ENCODE peak calls at places on chromosomes 5 and 9, in eight cellular contexts. Z is stomach, Y is body of pancreas, C is WERI-Rb-1, N is Peyer's patch, S is upper lobe of right lung, O is tibial artery, T is iPS DF 6.9. P is an unnamed sample. For H3K27me3 and H3K36me3, the result is how much of the 10 kb centered on the place peaks cover.

GRCh38 chr5:111772456-111772855 is 15.5 kb upstream of the NREP start:
- DNase-seq in Z (no peak), Y (no peak), C (peak), N (no peak), S (no peak), O (no peak), T (no peak), P (peak)

GRCh38 chr9:20532584-20532983 is 89.7 kb downstream of the MLLT3 start:
- DNase-seq in Z (no peak), Y (no peak), C (no peak), N (no peak), S (no peak), O (no peak), T (no peak), P (no peak)

GRCh38 chr9:76419782-76420380 is 25.7 kb upstream of the RFK start:
- DNase-seq in Z (no peak), Y (peak), C (no peak), N (peak), S (no peak), O (no peak), T (no peak), P (peak)

GRCh38 chr5:142602720-142603245 is 83.1 kb downstream of the FGF1 start:
- DNase-seq in Z (no peak), Y (no peak), C (no peak), N (no peak), S (no peak), O (no peak), T (no peak), P (no peak)

GRCh38 chr5:61417345-61417744 is 85.3 kb downstream of the ZSWIM6 start:
- DNase-seq in Z (no peak), Y (no peak), C (no peak), N (no peak), S (no peak), O (no peak), T (no peak), P (no peak)

GRCh38 chr5:16812911-16813310 is 123.2 kb downstream of the MYO10 start:
- DNase-seq in Z (peak), Y (peak), C (no peak), N (no peak), S (no peak), O (no peak), T (no peak), P (peak)

GRCh38 chr5:93598997-93599371 is 16.0 kb downstream of the NR2F1 start:
- DNase-seq in Z (no peak), Y (no peak), C (no peak), N (no peak), S (no peak), O (no peak), T (no peak), P (peak)

GRCh38 chr5:156367602-156368001 is 40.6 kb downstream of the SGCD start:
- DNase-seq in Z (no peak), Y (no peak), C (no peak), N (no peak), S (no peak), O (peak), T (no peak), P (peak)

GRCh38 chr9:108416321-108416720 is 439.5 kb downstream of the ACTL7B start:
- DNase-seq in Z (no peak), Y (no peak), C (no peak), N (no peak), S (no peak), O (no peak), T (no peak), P (no peak)

GRCh38 chr9:16206560-16206959 is 653.7 kb downstream of the CCDC171 start:
- DNase-seq in Z (no peak), Y (no peak), C (no peak), N (no peak), S (no peak), O (no peak), T (no peak), P (no peak)

GRCh38 chr5:102832445-102832844 is 77.3 kb downstream of the PAM start:
- DNase-seq in Z (no peak), Y (no peak), C (no peak), N (no peak), S (no peak), O (no peak), T (no peak), P (no peak)

GRCh38 chr5:88394531-88395185 is 126.0 kb upstream of the TMEM161B start:
- DNase-seq in Z (no peak), Y (no peak), C (no peak), N (no peak), S (no peak), O (no peak), T (no peak), P (no peak)

GRCh38 chr5:38468202-38468656 is 88.2 kb downstream of the LIFR start:
- DNase-seq in Z (no peak), Y (no peak), C (no peak), N (no peak), S (no peak), O (peak), T (no peak), P (no peak)

GRCh38 chr9:117672397-117672796 is 31.8 kb upstream of the TLR4 start:
- DNase-seq in Z (no peak), Y (no peak), C (no peak), N (no peak), S (no peak), O (no peak), T (no peak), P (no peak)

GRCh38 chr5:30121092-30121491 is 1072.4 kb upstream of the CDH6 start:
- DNase-seq in Z (no peak), Y (no peak), C (no peak), N (no peak), S (no peak), O (no peak), T (no peak), P (no peak)

GRCh38 chr5:95070866-95071265 is 214.0 kb downstream of the MCTP1 start:
- DNase-seq in Z (no peak), Y (no peak), C (no peak), N (no peak), S (no peak), O (no peak), T (no peak), P (no peak)

GRCh38 chr9:114284316-114285060 is 38.4 kb upstream of the ORM1 start:
- DNase-seq in Z (no peak), Y (peak), C (peak), N (no peak), S (peak), O (no peak), T (no peak), P (no peak)

GRCh38 chr5:86137297-86137696 is 480.4 kb upstream of the COX7C start:
- DNase-seq in Z (no peak), Y (no peak), C (no peak), N (no peak), S (no peak), O (no peak), T (no peak), P (no peak)

GRCh38 chr5:61313960-61314681 is 17.9 kb upstream of the ZSWIM6 start:
- DNase-seq in Z (no peak), Y (no peak), C (no peak), N (no peak), S (no peak), O (peak), T (no peak), P (no peak)

GRCh38 chr5:9025942-9026341 is 519.9 kb downstream of the SEMA5A start:
- DNase-seq in Z (no peak), Y (no peak), C (no peak), N (no peak), S (no peak), O (no peak), T (no peak), P (no peak)

GRCh38 chr9:87885484-87886189 is 3.0 kb downstream of the SPATA31E1 start:
- DNase-seq in Z (no peak), Y (no peak), C (no peak), N (no peak), S (no peak), O (no peak), T (no peak), P (peak)

GRCh38 chr9:5626727-5627634 is 1.9 kb upstream of the RIC1 start:
- DNase-seq in Z (no peak), Y (peak), C (peak), N (no peak), S (no peak), O (peak), T (no peak), P (no peak)

GRCh38 chr9:117460743-117461142 is 45.9 kb upstream of the ASTN2 start:
- DNase-seq in Z (no peak), Y (no peak), C (no peak), N (no peak), S (no peak), O (no peak), T (no peak), P (no peak)

GRCh38 chr5:150295741-150296486 is 6.3 kb upstream of the CAMK2A start:
- DNase-seq in Z (no peak), Y (no peak), C (no peak), N (no peak), S (peak), O (no peak), T (no peak), P (peak)

GRCh38 chr9:20312732-20313131 is 309.6 kb downstream of the MLLT3 start:
- DNase-seq in Z (no peak), Y (no peak), C (no peak), N (no peak), S (no peak), O (no peak), T (no peak), P (no peak)

GRCh38 chr9:128625391-128626145 is 31.1 kb downstream of the DYNC2I2 start:
- DNase-seq in Z (no peak), Y (peak), C (peak), N (no peak), S (no peak), O (no peak), T (no peak), P (peak)

GRCh38 chr5:151128817-151129216 is 28.8 kb downstream of the ANXA6 start:
- DNase-seq in Z (no peak), Y (no peak), C (no peak), N (peak), S (no peak), O (no peak), T (no peak), P (no peak)

GRCh38 chr5:143188083-143188482 is 215.4 kb downstream of the NR3C1 start:
- DNase-seq in Z (no peak), Y (no peak), C (no peak), N (no peak), S (no peak), O (no peak), T (no peak), P (no peak)

GRCh38 chr5:55134053-55134722 is 25.8 kb upstream of the GPX8 start:
- DNase-seq in Z (no peak), Y (no peak), C (no peak), N (no peak), S (no peak), O (no peak), T (no peak), P (no peak)

GRCh38 chr9:77616191-77616590 is 31.9 kb downstream of the GNA14 start:
- DNase-seq in Z (no peak), Y (no peak), C (no peak), N (no peak), S (no peak), O (no peak), T (no peak), P (no peak)

GRCh38 chr9:70256123-70256551 is 2.6 kb upstream of the SMC5 start:
- DNase-seq in Z (no peak), Y (peak), C (no peak), N (no peak), S (no peak), O (no peak), T (no peak), P (no peak)

GRCh38 chr9:114487607-114488300 is 17.5 kb downstream of the WHRN start:
- DNase-seq in Z (peak), Y (peak), C (peak), N (peak), S (no peak), O (no peak), T (peak), P (peak)

GRCh38 chr5:151005975-151006576 is 14.3 kb upstream of the GPX3 start:
- DNase-seq in Z (peak), Y (peak), C (no peak), N (peak), S (peak), O (peak), T (no peak), P (no peak)

GRCh38 chr5:62256161-62257017 is 49.6 kb upstream of the KIF2A start:
- DNase-seq in Z (no peak), Y (peak), C (peak), N (no peak), S (no peak), O (no peak), T (no peak), P (no peak)

GRCh38 chr9:95880011-95880690 is 4.7 kb downstream of the ERCC6L2 start:
- DNase-seq in Z (no peak), Y (no peak), C (no peak), N (no peak), S (no peak), O (no peak), T (no peak), P (no peak)

GRCh38 chr5:5634817-5635216 is 212.3 kb downstream of the ICE1 start:
- DNase-seq in Z (no peak), Y (no peak), C (no peak), N (no peak), S (no peak), O (no peak), T (no peak), P (no peak)
- H3K27me3 ChIP-seq in Z (under half), Y (under half), C (under half), N (under half), S (under half), O (under half), T (under half), P (under half)

GRCh38 chr5:97906135-97906534 is 723.1 kb upstream of the RIOK2 start:
- DNase-seq in Z (no peak), Y (no peak), C (no peak), N (no peak), S (no peak), O (no peak), T (peak), P (peak)
- H3K4me3 ChIP-seq in Z (no peak), Y (no peak), C (no peak), N (no peak), S (no peak), O (no peak), T (no peak), P (no peak)

GRCh38 chr5:1516615-1517601 is 6.9 kb downstream of the LPCAT1 start:
- DNase-seq in Z (peak), Y (peak), C (peak), N (peak), S (peak), O (peak), T (no peak), P (peak)
- H3K36me3 ChIP-seq in Z (under half), Y (under half), C (half or more), N (under half), S (under half), O (under half), T (under half), P (under half)

DNA sequence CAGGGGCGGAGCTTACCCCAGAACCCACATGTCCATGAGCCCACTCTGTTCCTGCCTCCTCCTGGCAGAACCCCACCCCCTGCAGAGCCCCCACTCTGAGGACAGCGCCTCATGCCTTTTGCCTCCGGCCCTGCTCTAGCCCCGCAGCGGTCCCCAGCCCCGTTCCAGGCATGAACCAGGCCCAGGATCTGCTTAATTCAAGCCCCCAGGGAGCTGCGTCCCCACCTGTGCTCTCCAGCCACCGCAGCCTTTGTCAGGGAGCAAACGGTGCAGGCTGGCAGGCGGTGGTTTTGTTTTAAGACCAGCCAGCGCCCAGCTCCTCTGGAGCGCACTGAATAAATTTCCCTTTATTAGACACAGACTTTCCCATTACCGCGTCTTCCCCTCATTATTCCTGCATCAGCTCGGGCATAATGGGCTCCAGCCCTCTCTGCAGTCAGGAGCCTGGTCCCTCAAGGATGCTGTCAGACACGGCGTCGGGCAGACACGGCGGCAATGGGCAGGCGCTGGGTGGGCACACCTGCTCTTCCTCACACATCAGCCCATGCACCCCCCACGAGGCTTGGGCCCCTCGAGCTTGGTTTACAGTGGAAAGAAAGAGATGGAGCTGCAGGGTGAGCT is 137.6 kb downstream of the OLFM1 start:
- DNase-seq in Z (no peak), Y (no peak), C (no peak), N (no peak), S (peak), O (no peak), T (no peak), P (no peak)
- H3K27me3 ChIP-seq in Z (half or more), Y (under half), C (under half), N (under half), S (under half), O (half or more), T (under half), P (under half)